ENCODE peak calls at places on chromosomes 1 and 21, in seven cellular contexts. X is CD4-positive, alpha-beta T cell; W is AG04450; V is mammary epithelial cell; J is brain microvascular endothelial cell; A is HL-60; M is endodermal cell. F is an unnamed sample.
A peak's percentile ranks its signal among the peaks of the same experiment; 100 is the strongest.

GRCh38 chr1:203692565-203693470 is 66.2 kb downstream of the ATP2B4 start:
- DNase-seq in J (peak; percentile 95), M (no peak), V (peak; percentile 97), W (peak; percentile 89), A (no peak), X (no peak), F (peak; percentile 95)

GRCh38 chr1:183069562-183070216 is 46.5 kb downstream of the LAMC1 start:
- DNase-seq in X (no peak), A (no peak), V (peak; percentile 73), M (no peak), J (no peak), W (no peak), F (peak; percentile 52)

GRCh38 chr1:217373761-217374701 is 256.9 kb downstream of the GPATCH2 start:
- DNase-seq in J (no peak), M (peak; percentile 70), A (no peak), W (no peak), X (no peak), V (no peak), F (no peak)

GRCh38 chr1:244583358-244583757 is 69.6 kb upstream of the DESI2 start:
- DNase-seq in M (peak; percentile 65), A (no peak), X (no peak), V (no peak), W (no peak), J (no peak), F (no peak)

GRCh38 chr21:46459356-46460112 is 843 bp downstream of the DIP2A start:
- DNase-seq in M (peak; percentile 69), X (no peak), W (no peak), V (peak; percentile 31), J (peak; percentile 29), A (peak; percentile 63), F (peak; percentile 26)

GRCh38 chr1:182083851-182084486 is 22.5 kb upstream of the ZNF648 start:
- DNase-seq in W (no peak), A (peak; percentile 30), J (no peak), X (no peak), V (no peak), M (no peak), F (no peak)

GRCh38 chr1:229138066-229138465 is 132.8 kb upstream of the RAB4A start:
- DNase-seq in M (no peak), X (no peak), V (no peak), W (no peak), A (no peak), J (no peak), F (no peak)

GRCh38 chr1:175543447-175543846 is 199.9 kb downstream of the TNR start:
- DNase-seq in J (no peak), W (no peak), V (peak; percentile 31), X (no peak), M (no peak), A (no peak), F (peak; percentile 16)

GRCh38 chr1:24708938-24709337 is 36.3 kb upstream of the CLIC4 start:
- DNase-seq in J (no peak), W (no peak), A (no peak), M (no peak), X (no peak), V (no peak), F (no peak)

GRCh38 chr1:226965581-226966440 is 25.7 kb downstream of the COQ8A start:
- DNase-seq in M (no peak), X (no peak), A (no peak), W (no peak), V (no peak), J (no peak), F (no peak)

GRCh38 chr1:9419642-9420041 is 119.6 kb upstream of the SLC25A33 start:
- DNase-seq in J (no peak), W (no peak), X (no peak), A (no peak), M (no peak), V (no peak), F (no peak)

GRCh38 chr1:172416482-172417035 is 3.9 kb upstream of the C1orf105 start:
- DNase-seq in X (no peak), J (no peak), V (no peak), A (no peak), W (no peak), M (no peak), F (no peak)

GRCh38 chr1:166676981-166677380 is 162.3 kb upstream of the POGK start:
- DNase-seq in J (no peak), M (no peak), V (no peak), W (no peak), X (no peak), A (no peak), F (no peak)

GRCh38 chr1:56034222-56034621 is 545.1 kb downstream of the PLPP3 start:
- DNase-seq in W (peak; percentile 15), M (no peak), A (no peak), X (no peak), V (no peak), J (peak; percentile 17), F (no peak)

GRCh38 chr21:45376459-45377324 is 28.3 kb upstream of the COL18A1 start:
- DNase-seq in W (no peak), X (no peak), M (no peak), V (no peak), A (no peak), J (no peak), F (no peak)

GRCh38 chr1:109396971-109397370 is 747 bp downstream of the SORT1 start:
- DNase-seq in M (peak; percentile 61), X (no peak), J (no peak), V (no peak), W (no peak), A (no peak), F (no peak)

GRCh38 chr1:198102454-198102791 is 54.4 kb upstream of the NEK7 start:
- DNase-seq in W (no peak), V (no peak), X (no peak), J (no peak), M (no peak), A (no peak), F (no peak)

GRCh38 chr1:19643602-19644419 is at the start of gene NBL1:
- DNase-seq in A (no peak), M (peak; percentile 76), X (peak; percentile 65), W (no peak), V (peak; percentile 57), J (peak; percentile 37), F (peak; percentile 77)

DNA sequence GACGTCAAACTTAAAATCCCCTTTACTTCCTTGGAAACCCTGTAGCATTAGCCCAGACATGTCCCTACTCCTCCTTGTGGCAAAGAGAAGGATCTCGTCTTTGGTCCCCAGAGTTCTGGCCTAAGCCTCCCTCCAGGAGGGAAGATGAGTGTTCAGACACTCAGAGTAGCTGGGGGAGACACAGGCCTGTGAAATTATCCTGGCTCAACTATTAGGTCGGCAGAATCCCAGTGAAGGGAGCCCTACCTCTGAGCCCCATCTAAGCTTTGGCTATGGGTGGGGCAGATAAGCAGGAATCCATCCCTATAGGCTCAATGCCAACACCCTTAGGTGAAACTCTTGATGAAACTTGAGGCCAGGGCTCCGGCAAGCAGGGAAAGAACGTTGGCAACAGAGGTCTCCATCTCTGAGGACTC is 1.7 kb upstream of the SFN start:
- DNase-seq in V (peak; percentile 93), X (no peak), J (peak; percentile 20), M (peak; percentile 68), W (no peak), A (no peak), F (no peak)
- TF ChIP-seq CTCF in V (peak; percentile 30), X (no peak), J (peak; percentile 56), M (peak; percentile 68), W (peak; percentile 37), A (no peak), F (peak; percentile 18)

GRCh38 chr1:214844319-214844718 is 238.2 kb upstream of the KCNK2 start:
- DNase-seq in V (no peak), M (no peak), X (no peak), J (no peak), W (no peak), A (no peak), F (no peak)

GRCh38 chr1:214840366-214840765 is 237.4 kb downstream of the CENPF start:
- DNase-seq in M (no peak), J (no peak), X (no peak), V (no peak), W (no peak), A (no peak), F (no peak)

GRCh38 chr1:214846276-214846675 is 236.3 kb upstream of the KCNK2 start:
- DNase-seq in J (no peak), V (no peak), W (no peak), M (no peak), A (no peak), X (no peak), F (no peak)

GRCh38 chr1:214842856-214843255 is 239.7 kb upstream of the KCNK2 start:
- DNase-seq in V (no peak), J (peak; percentile 45), W (no peak), M (no peak), A (no peak), X (no peak), F (no peak)

DNA sequence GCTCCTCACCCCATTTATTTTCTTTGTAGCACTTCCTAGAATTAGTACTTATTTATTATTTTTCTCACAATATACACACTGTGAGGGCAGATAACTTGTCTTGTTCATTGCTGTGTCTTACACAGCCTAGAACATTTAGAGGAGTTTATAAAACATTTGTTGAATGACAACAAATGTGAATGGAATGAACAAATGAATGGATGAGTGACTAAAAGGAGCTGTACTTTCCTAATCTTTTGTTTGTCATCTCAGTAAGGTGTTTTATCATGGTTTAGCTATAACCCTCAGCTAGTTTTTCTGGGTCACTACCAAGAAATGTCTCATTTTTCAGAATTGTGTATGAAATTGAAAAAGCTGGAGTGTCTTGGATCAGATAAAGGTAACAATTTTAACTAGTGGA is 239.3 kb upstream of the KCNK2 start:
- DNase-seq in V (peak; percentile 16), A (no peak), X (no peak), M (no peak), W (no peak), J (no peak), F (no peak)
- H3K27ac ChIP-seq in V (no peak overlapping the region), A (no peak overlapping the region), X (no peak overlapping the region), M (no peak overlapping the region), W (no peak overlapping the region), J (peak overlapping the region; percentile 6), F (no peak overlapping the region)

DNA sequence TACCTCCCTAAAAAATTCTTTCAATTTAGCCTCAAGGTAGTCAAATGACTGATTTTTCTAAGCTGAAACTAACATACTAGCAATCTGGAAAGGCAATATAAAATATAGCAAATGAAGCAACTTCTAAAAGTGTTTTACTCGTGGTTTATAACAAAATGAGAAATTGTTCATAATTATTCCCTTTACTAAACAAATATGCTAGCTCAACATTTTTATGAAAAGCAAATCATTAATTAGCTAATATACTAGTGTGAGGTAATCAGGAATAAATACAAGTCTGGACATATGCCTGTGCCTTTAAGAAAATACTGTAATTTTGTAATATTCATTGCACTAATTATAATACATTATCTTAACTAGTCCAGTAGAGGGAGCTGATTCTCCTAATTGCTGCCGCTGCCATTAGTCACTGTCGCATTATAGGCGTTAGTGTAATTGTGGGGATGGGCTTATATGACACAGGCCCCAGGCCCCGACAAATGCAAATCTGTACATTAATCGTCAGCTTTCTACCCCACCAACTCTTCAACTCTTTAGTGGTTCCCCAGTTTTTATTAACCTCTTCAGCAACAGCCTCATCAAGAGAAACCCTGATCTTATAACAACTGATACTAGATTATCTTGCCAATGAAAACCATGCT is 160.9 kb downstream of the GABPA start:
- DNase-seq in J (no peak), W (no peak), X (no peak), V (peak; percentile 21), M (peak; percentile 43), A (peak; percentile 8), F (peak; percentile 48)
- TF ChIP-seq CTCF in J (peak; percentile 67), W (peak; percentile 63), X (peak; percentile 56), V (peak; percentile 52), M (peak; percentile 76), A (no peak), F (peak; percentile 57)

DNA sequence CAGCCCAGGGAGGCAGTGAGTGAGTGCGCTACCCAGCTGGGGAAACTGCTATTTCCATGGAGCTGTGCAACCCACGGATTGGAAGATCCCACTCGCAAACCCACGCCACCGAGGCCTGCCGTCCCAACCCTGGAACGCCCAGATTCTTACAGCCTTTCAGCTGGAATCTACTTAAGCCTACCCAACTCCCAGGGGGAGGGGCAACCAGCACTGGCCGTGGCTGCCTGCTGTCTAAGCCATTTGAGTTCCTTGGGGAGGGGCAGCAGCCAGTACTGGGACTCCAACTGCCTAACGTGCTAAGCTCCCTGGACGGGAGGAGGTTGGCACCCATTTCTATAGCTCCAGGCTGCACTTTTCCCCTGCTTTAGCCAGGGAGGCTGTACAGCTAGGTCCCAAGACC is 27.1 kb upstream of the ZNF669 start:
- DNase-seq in M (no peak), J (no peak), W (no peak), A (no peak), X (no peak), V (no peak), F (no peak)
- H3K27ac ChIP-seq in M (no peak overlapping the region), J (no peak overlapping the region), W (no peak overlapping the region), A (no peak overlapping the region), X (no peak overlapping the region), V (no peak overlapping the region), F (no peak overlapping the region)